ENCODE peak calls at places on chromosome 5, in six cellular contexts. R is small intestine; U is effector memory CD4-positive, alpha-beta T cell; V is NCI-H1417 treated with DMSO at 0.1 percent for 48 hours; N is glomerular endothelial cell; P is mucosa of descending colon. S is an unnamed sample.

GRCh38 chr5:95892784-95893354 is 68.8 kb downstream of the ELL2 start:
- DNase-seq in P (peak; percentile 65), N (no peak), V (no peak), R (peak; percentile 68), U (no peak), S (no peak)

GRCh38 chr5:150042459-150042858 is 41.9 kb downstream of the HMGXB3 start:
- DNase-seq in R (no peak), P (no peak), U (no peak), N (no peak), V (no peak), S (no peak)

GRCh38 chr5:154077692-154078091 is 38.9 kb downstream of the MFAP3 start:
- DNase-seq in U (no peak), R (peak; percentile 96), N (no peak), P (no peak), V (no peak), S (no peak)

GRCh38 chr5:142262683-142263082 is 62.1 kb downstream of the SPRY4 start:
- DNase-seq in V (no peak), R (no peak), N (no peak), U (no peak), P (no peak), S (no peak)

GRCh38 chr5:71882826-71883744 is 164.0 kb downstream of the CARTPT start:
- DNase-seq in V (no peak), N (no peak), R (no peak), U (no peak), P (no peak), S (no peak)

GRCh38 chr5:135842737-135843136 is 8.3 kb downstream of the SLC25A48 start:
- DNase-seq in U (no peak), N (no peak), P (no peak), R (no peak), V (no peak), S (no peak)

GRCh38 chr5:157459715-157460599 is at the start of gene NIPAL4:
- DNase-seq in P (no peak), R (no peak), U (peak; percentile 14), V (no peak), N (no peak), S (no peak)

GRCh38 chr5:137695651-137696428 is 40.0 kb downstream of the KLHL3 start:
- DNase-seq in V (no peak), P (no peak), U (no peak), R (no peak), N (peak; percentile 62), S (no peak)

GRCh38 chr5:37723147-37723961 is 116.5 kb downstream of the GDNF start:
- DNase-seq in R (no peak), U (no peak), P (no peak), V (no peak), N (no peak), S (no peak)

GRCh38 chr5:10653751-10654400 is 90.0 kb downstream of the ANKRD33B start:
- DNase-seq in N (no peak), R (no peak), U (no peak), V (no peak), P (no peak), S (no peak)

S was measured in effector CD4-positive, alpha-beta T cell.